ENCODE peak calls at places on chromosomes 16 and 17, in six cellular contexts. A, T, E, J, Z and N are unnamed samples.

GRCh38 chr17:4483012-4483840 is 15.5 kb upstream of the SPNS2 start:
- DNase-seq in E (no peak), A (peak), T (no peak), Z (no peak), J (no peak), N (no peak)

GRCh38 chr17:78131172-78132085 is 858 bp downstream of the TMC8 start:
- DNase-seq in Z (no peak), A (peak), E (no peak), J (no peak), T (no peak), N (peak)

GRCh38 chr17:2749058-2749783 is at the start of gene CCDC92B:
- DNase-seq in E (no peak), T (no peak), A (peak), Z (no peak), J (peak), N (no peak)

GRCh38 chr17:73232587-73233373 is 28.9 kb downstream of the CPSF4L start:
- DNase-seq in Z (no peak), T (no peak), A (peak), J (peak), E (no peak), N (no peak)

GRCh38 chr16:50476486-50477260 is 71.5 kb upstream of the NKD1 start:
- DNase-seq in J (no peak), T (no peak), Z (no peak), E (no peak), A (no peak), N (no peak)

GRCh38 chr16:31875112-31875803 is 1.7 kb downstream of the ZNF267 start:
- DNase-seq in T (no peak), J (no peak), A (no peak), E (no peak), Z (no peak), N (no peak)

GRCh38 chr16:53130193-53131049 is 75.6 kb downstream of the CHD9 start:
- DNase-seq in A (peak), E (peak), T (peak), J (peak), Z (peak), N (peak)

GRCh38 chr16:19722981-19723380 is 4.9 kb downstream of the IQCK start:
- DNase-seq in E (no peak), A (no peak), T (no peak), J (no peak), Z (no peak), N (no peak)

GRCh38 chr16:66359012-66359411 is 7.5 kb upstream of the CDH5 start:
- DNase-seq in T (no peak), E (no peak), Z (no peak), J (no peak), A (no peak), N (no peak)

GRCh38 chr16:4123617-4124300 is 7.5 kb upstream of the ADCY9 start:
- DNase-seq in T (no peak), E (no peak), J (no peak), Z (no peak), A (no peak), N (no peak)

GRCh38 chr17:54900457-54901229 is at the start of gene TOM1L1:
- DNase-seq in Z (no peak), T (no peak), E (peak), J (peak), A (peak), N (peak)

GRCh38 chr17:61442878-61443474 is 9.2 kb upstream of the TBX4 start:
- DNase-seq in E (no peak), T (no peak), Z (no peak), J (no peak), A (no peak), N (no peak)

GRCh38 chr16:19815418-19815817 is 69.2 kb downstream of the GPRC5B start:
- DNase-seq in Z (no peak), A (no peak), E (no peak), J (no peak), T (no peak), N (no peak)

GRCh38 chr16:88069397-88070168 is 118.3 kb downstream of the BANP start:
- DNase-seq in Z (no peak), E (no peak), A (no peak), J (no peak), T (peak), N (no peak)

GRCh38 chr17:73349138-73349537 is 37.3 kb upstream of the CDC42EP4 start:
- DNase-seq in E (no peak), Z (no peak), T (no peak), J (no peak), A (no peak), N (no peak)

GRCh38 chr17:47117386-47117785 is 71.7 kb downstream of the CDC27 start:
- DNase-seq in Z (no peak), E (no peak), A (no peak), T (no peak), J (no peak), N (no peak)

GRCh38 chr16:28902909-28903308 is 22.1 kb downstream of the RABEP2 start:
- DNase-seq in E (no peak), A (no peak), J (no peak), T (no peak), Z (no peak), N (no peak)

GRCh38 chr16:27286446-27286845 is 17.9 kb upstream of the NSMCE1 start:
- DNase-seq in T (no peak), Z (no peak), J (no peak), A (no peak), E (no peak), N (no peak)

GRCh38 chr16:20385844-20386832 is 18.4 kb downstream of the PDILT start:
- DNase-seq in E (peak), A (peak), J (peak), Z (no peak), T (no peak), N (peak)

GRCh38 chr16:5321925-5322324 is 224.3 kb upstream of the EEF2KMT start:
- DNase-seq in A (no peak), J (no peak), T (no peak), E (no peak), Z (no peak), N (no peak)

GRCh38 chr17:80103061-80103481 is 1.7 kb downstream of the GAA start:
- DNase-seq in E (no peak), J (no peak), Z (no peak), T (no peak), A (peak), N (no peak)

GRCh38 chr17:45036696-45037095 is 14.7 kb downstream of the DCAKD start:
- DNase-seq in A (no peak), E (no peak), Z (no peak), J (no peak), T (no peak), N (no peak)

GRCh38 chr16:55271945-55272513 is 52.0 kb upstream of the IRX6 start:
- DNase-seq in A (no peak), T (no peak), Z (no peak), J (no peak), E (no peak), N (no peak)

GRCh38 chr17:41792835-41793748 is 6.6 kb upstream of the JUP start:
- DNase-seq in E (peak), Z (no peak), A (peak), T (no peak), J (peak), N (no peak)

GRCh38 chr17:27560668-27561067 is 70.3 kb upstream of the LGALS9 start:
- DNase-seq in E (no peak), A (no peak), T (no peak), Z (no peak), J (no peak), N (no peak)
- H3K4me3 ChIP-seq in E (no peak), A (no peak), T (peak), Z (no peak), J (no peak), N (no peak)

GRCh38 chr17:62628845-62629555 is 1.5 kb downstream of the MRC2 start:
- DNase-seq in J (peak), Z (no peak), T (no peak), A (no peak), E (peak), N (no peak)

GRCh38 chr17:62630365-62631085 is 3.1 kb downstream of the MRC2 start:
- DNase-seq in A (no peak), T (no peak), E (no peak), J (no peak), Z (no peak), N (no peak)

GRCh38 chr17:62629556-62630364 is 2.3 kb downstream of the MRC2 start:
- DNase-seq in J (peak), E (no peak), Z (no peak), T (no peak), A (no peak), N (no peak)

GRCh38 chr17:62631936-62632924 is 4.8 kb downstream of the MRC2 start:
- DNase-seq in T (no peak), E (no peak), Z (no peak), J (peak), A (no peak), N (no peak)

DNA sequence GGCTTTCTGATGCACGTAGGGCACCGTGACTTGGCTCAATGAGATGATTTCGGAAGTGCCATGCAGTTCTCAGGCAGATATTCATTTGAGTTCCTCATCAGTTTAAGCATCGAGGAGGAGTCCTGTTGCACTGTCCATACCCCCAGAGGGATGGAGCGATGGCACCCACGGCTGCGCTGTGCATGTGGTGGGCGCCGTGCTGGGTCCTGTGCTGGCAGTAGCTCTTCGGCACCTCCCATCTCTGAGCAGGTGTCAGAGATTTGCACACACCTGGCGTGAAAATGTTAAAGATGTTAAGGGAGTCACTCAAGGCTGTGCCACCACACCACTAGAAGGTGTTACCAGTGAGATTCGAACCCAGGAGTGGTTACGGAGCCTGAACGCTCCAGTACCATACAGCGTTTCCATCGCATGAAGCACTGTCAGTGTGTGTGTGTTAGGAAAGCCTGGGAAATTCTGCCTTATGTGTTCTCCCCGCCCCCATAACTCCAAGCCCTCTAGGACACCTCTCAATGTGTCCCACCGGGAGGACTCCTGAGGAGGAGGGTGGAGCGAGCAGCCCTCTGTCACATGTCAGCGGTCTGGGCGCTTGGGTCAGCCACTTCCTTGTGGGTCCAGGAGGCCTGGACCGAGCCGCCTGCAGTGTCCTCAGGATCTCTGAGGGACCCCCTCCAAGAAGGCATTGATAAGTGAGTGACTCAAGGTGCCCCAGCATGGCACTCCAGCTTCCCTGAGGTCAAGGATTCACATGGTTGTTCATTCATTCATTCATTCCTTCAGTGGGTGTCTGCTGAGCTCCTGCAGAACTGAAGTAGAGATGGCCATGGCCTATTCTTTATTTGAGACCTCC is 3.8 kb downstream of the MRC2 start:
- DNase-seq in T (no peak), E (no peak), A (no peak), Z (no peak), J (no peak), N (no peak)
- H3K4me3 ChIP-seq in T (no peak), E (no peak), A (no peak), Z (no peak), J (no peak), N (no peak)

DNA sequence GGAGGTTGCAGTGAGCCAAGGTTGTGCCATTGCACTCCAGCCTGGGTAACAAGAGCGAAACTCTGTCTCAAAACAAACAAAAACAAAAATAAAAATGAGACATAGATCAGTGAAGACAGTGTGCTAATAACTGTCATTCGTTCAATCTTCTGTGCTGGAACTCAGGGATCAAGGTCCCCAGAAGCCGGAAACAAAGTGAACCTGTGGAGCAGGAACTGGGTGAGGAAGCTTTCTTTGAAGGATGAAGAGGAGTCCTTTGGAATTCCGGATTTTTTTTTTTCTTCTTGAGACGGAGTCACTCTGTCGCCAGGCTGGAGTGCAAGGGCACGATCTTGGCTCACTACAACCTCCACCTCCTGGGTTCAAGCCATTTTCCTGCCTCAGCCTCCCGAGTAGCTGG is 2.1 kb upstream of the SLC2A4 start:
- DNase-seq in E (no peak), A (no peak), Z (no peak), T (no peak), J (no peak), N (no peak)
- H3K4me3 ChIP-seq in E (no peak), A (no peak), Z (no peak), T (no peak), J (no peak), N (no peak)

DNA sequence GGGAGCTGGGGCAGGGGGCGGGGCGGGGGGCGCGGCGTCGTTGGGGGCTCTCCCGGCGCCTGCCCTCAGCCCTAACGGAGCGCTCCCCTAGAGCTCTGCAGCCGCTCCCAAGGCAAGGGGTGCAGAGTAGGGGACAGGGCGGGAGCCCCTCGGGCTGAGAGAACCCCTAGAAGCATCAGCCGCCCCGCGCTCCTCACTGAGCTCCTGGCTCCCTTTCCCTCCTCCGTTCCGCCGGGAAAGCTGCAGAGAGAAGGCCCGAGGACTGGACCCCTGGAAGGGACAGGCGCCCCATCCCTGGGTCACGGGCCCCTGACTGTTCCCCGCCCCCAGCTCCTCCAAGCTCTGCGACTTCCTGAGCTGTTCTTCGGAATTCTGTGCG is 232 bp upstream of the PLXDC1 start:
- DNase-seq in A (no peak), T (no peak), E (peak), J (no peak), Z (no peak), N (peak)
- H3K4me3 ChIP-seq in A (peak), T (peak), E (peak), J (peak), Z (peak), N (peak)